ENCODE peak calls at places on chromosome 1, in six cellular contexts. K, S, M, I, F and P are unnamed samples.

GRCh38 chr1:6329392-6329791 is 64.2 kb downstream of the ACOT7 start:
- DNase-seq in F (peak; percentile 53), K (no peak), S (no peak), I (no peak), M (peak; percentile 83), P (no peak)

GRCh38 chr1:230268371-230269170 is 157.6 kb downstream of the PGBD5 start:
- DNase-seq in S (peak; percentile 64), F (peak; percentile 79), I (peak; percentile 78), K (no peak), M (no peak), P (no peak)

GRCh38 chr1:207458409-207458808 is 4.3 kb downstream of the CR2 start:
- DNase-seq in I (no peak), K (no peak), M (no peak), F (no peak), S (no peak), P (no peak)

GRCh38 chr1:55589656-55590297 is 374.6 kb upstream of the USP24 start:
- DNase-seq in I (no peak), M (no peak), K (no peak), F (no peak), S (peak; percentile 92), P (no peak)

GRCh38 chr1:161083743-161084084 is 5.6 kb downstream of the NECTIN4 start:
- DNase-seq in K (no peak), I (no peak), F (no peak), M (no peak), S (no peak), P (no peak)

GRCh38 chr1:6745073-6745472 is 40.2 kb upstream of the CAMTA1 start:
- DNase-seq in I (no peak), F (no peak), K (no peak), S (no peak), M (no peak), P (no peak)

GRCh38 chr1:228420968-228421826 is 4.5 kb upstream of the TRIM17 start:
- DNase-seq in M (no peak), F (no peak), I (no peak), K (no peak), S (no peak), P (no peak)

GRCh38 chr1:145972580-145972979 is 8.1 kb downstream of the POLR3GL start:
- DNase-seq in F (no peak), S (peak; percentile 29), I (no peak), M (no peak), K (no peak), P (no peak)

GRCh38 chr1:76084029-76084627 is 9.6 kb downstream of the ST6GALNAC3 start:
- DNase-seq in I (no peak), F (no peak), S (no peak), M (no peak), K (no peak), P (no peak)

GRCh38 chr1:180235077-180235501 is 5.0 kb downstream of the LHX4 start:
- DNase-seq in F (no peak), M (peak; percentile 62), I (peak; percentile 70), S (peak; percentile 41), K (no peak), P (no peak)

GRCh38 chr1:151311589-151312331 is 15.5 kb downstream of the PI4KB start:
- DNase-seq in I (no peak), M (peak; percentile 94), K (peak; percentile 94), F (peak; percentile 95), S (peak; percentile 91), P (peak; percentile 98)

GRCh38 chr1:78081980-78082860 is 36.5 kb downstream of the GIPC2 start:
- DNase-seq in S (no peak), I (no peak), K (no peak), M (no peak), F (peak; percentile 16), P (no peak)

GRCh38 chr1:111422546-111423391 is 4.8 kb downstream of the OVGP1 start:
- DNase-seq in F (peak; percentile 68), K (no peak), I (no peak), S (no peak), M (no peak), P (peak; percentile 64)

GRCh38 chr1:57898531-57898930 is 474.7 kb upstream of the DAB1 start:
- DNase-seq in I (peak; percentile 8), F (no peak), S (no peak), K (no peak), M (no peak), P (no peak)

GRCh38 chr1:197042676-197043341 is 24.3 kb downstream of the F13B start:
- DNase-seq in K (no peak), F (no peak), I (no peak), S (no peak), M (no peak), P (no peak)

GRCh38 chr1:229253170-229253974 is 17.5 kb upstream of the RAB4A start:
- DNase-seq in I (peak; percentile 29), M (no peak), F (peak; percentile 77), K (no peak), S (no peak), P (no peak)

GRCh38 chr1:48039088-48040049 is 42.2 kb upstream of the TRABD2B start:
- DNase-seq in M (no peak), I (no peak), S (peak; percentile 46), K (no peak), F (peak; percentile 41), P (no peak)

GRCh38 chr1:214021321-214021720 is 33.5 kb downstream of the PROX1 start:
- DNase-seq in M (no peak), I (no peak), K (no peak), S (no peak), F (no peak), P (no peak)

GRCh38 chr1:119554188-119554587 is 47.2 kb downstream of the HSD3B1 start:
- DNase-seq in K (no peak), S (no peak), I (no peak), M (no peak), F (peak; percentile 76), P (no peak)

GRCh38 chr1:41666991-41667631 is 182.6 kb upstream of the EDN2 start:
- DNase-seq in F (no peak), S (no peak), K (no peak), M (no peak), I (peak; percentile 37), P (no peak)

GRCh38 chr1:26234644-26235384 is 814 bp downstream of the CEP85 start:
- DNase-seq in M (no peak), I (peak; percentile 85), S (no peak), K (no peak), F (peak; percentile 47), P (no peak)

GRCh38 chr1:231918239-231919015 is 291.8 kb downstream of the DISC1 start:
- DNase-seq in K (no peak), F (no peak), S (no peak), M (no peak), I (no peak), P (no peak)

GRCh38 chr1:204560590-204560989 is 44.4 kb downstream of the MDM4 start:
- DNase-seq in M (no peak), S (no peak), K (no peak), I (no peak), F (peak; percentile 43), P (no peak)

GRCh38 chr1:7783178-7783711 is 846 bp upstream of the PER3 start:
- DNase-seq in S (peak; percentile 93), I (no peak), M (peak; percentile 93), F (peak; percentile 77), K (peak; percentile 73), P (peak; percentile 76)

GRCh38 chr1:225156254-225156653 is 226.8 kb downstream of the DNAH14 start:
- DNase-seq in I (no peak), F (no peak), M (no peak), K (no peak), S (no peak), P (no peak)

GRCh38 chr1:223233410-223234163 is 90.5 kb upstream of the TLR5 start:
- DNase-seq in K (peak; percentile 33), F (peak; percentile 74), M (no peak), I (no peak), S (no peak), P (no peak)

GRCh38 chr1:240811261-240811660 is 199.3 kb upstream of the GREM2 start:
- DNase-seq in K (no peak), F (no peak), M (no peak), S (no peak), I (no peak), P (no peak)

DNA sequence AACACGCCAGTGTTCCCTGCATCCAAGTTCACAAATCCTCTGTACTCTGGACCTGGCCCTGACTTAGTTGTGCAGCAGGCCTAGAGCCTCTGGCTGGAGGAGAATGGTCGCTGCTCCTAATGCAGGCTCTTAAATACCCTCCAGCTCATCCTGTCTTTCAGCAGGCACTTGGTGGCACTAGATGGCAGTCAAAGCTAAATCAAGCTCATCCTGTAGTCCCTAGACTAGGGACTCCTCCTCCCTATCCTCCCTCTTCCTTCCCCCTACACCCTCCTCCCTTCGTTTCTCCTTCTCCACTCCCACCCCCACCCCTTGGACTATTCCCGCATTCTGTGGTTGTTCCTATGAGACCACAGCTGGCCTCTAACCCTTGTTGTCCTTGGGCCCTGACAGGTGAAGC is 41.5 kb upstream of the MTR start:
- DNase-seq in I (peak; percentile 49), K (no peak), F (peak; percentile 60), S (no peak), M (no peak), P (no peak)
- TF ChIP-seq CTCF in I (peak; percentile 45), K (peak; percentile 41), F (peak; percentile 56), S (no peak), M (peak; percentile 13), P (no peak)

GRCh38 chr1:203453016-203453415 is 22.6 kb upstream of the PRELP start:
- DNase-seq in M (no peak), I (no peak), F (no peak), K (no peak), S (peak; percentile 38), P (no peak)
- H3K4me3 ChIP-seq in M (no peak overlapping the region), I (no peak overlapping the region), F (no peak overlapping the region), K (no peak overlapping the region), S (no peak overlapping the region), P (no peak overlapping the region)

GRCh38 chr1:174640783-174641182 is 193.0 kb downstream of the GPR52 start:
- DNase-seq in S (no peak), M (no peak), F (no peak), K (no peak), I (no peak), P (no peak)
- H3K27ac ChIP-seq in S (no peak overlapping the region), M (no peak overlapping the region), F (no peak overlapping the region), K (no peak overlapping the region), I (no peak overlapping the region), P (no peak overlapping the region)

GRCh38 chr1:11052839-11053757 is 6.1 kb upstream of the MASP2 start:
- DNase-seq in I (no peak), F (no peak), M (no peak), K (no peak), S (no peak), P (no peak)

GRCh38 chr1:11054181-11054580 is 5.6 kb downstream of the SRM start:
- DNase-seq in M (no peak), I (no peak), K (no peak), S (no peak), F (no peak), P (no peak)

GRCh38 chr1:11053758-11054137 is 6.1 kb downstream of the SRM start:
- DNase-seq in I (peak; percentile 79), K (no peak), M (no peak), S (no peak), F (peak; percentile 53), P (no peak)

GRCh38 chr1:11055676-11056075 is 4.1 kb downstream of the SRM start:
- DNase-seq in I (no peak), S (no peak), M (no peak), F (no peak), K (no peak), P (no peak)

DNA sequence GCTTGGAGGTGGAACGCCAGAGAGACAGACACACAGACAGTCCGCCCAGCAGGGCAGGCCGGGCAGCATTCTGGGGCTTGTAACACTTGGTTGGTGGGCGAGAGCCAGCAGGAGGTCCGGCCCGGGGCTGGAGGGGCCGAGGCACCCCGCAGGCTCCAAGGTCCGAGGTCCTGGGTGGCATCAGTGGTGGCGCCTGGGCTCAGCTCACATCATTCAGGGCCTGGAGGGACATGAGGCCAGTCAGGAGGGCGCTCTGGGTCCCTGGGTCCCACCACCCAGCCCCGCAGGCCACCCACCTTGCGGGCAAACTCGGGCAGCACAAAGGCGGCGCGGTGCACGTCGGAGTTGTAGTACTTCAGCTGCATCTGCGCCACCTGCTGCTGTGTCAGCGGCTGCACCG is 5.2 kb downstream of the SRM start:
- DNase-seq in F (no peak), K (no peak), M (no peak), I (no peak), S (no peak), P (no peak)
- TF ChIP-seq CTCF in F (no peak), K (no peak), M (no peak), I (no peak), S (no peak), P (no peak)